ENCODE peak calls at places on chromosomes 12 and 14, in five cellular contexts. One of them, this sample, is unnamed.

GRCh38 chr12:67952787-67953186 is 36.5 kb upstream of the IFNG-AS1 start:
- DNase-seq in transverse colon: no peak
- DNase-seq in A549: no peak
- DNase-seq in tibial nerve: no peak
- DNase-seq in K562: no peak
- DNase-seq in this sample: no peak

GRCh38 chr12:32039341-32039740 is 67.3 kb upstream of the BICD1 start:
- DNase-seq in transverse colon: no peak
- DNase-seq in A549: no peak
- DNase-seq in tibial nerve: no peak
- DNase-seq in K562: peak
- DNase-seq in this sample: peak

GRCh38 chr12:58302487-58303011 is 361.2 kb downstream of the ATP23 start:
- DNase-seq in transverse colon: peak
- DNase-seq in A549: no peak
- DNase-seq in tibial nerve: no peak
- DNase-seq in K562: no peak
- DNase-seq in this sample: no peak

GRCh38 chr14:78170203-78170602 is at the start of gene NRXN3:
- DNase-seq in transverse colon: peak
- DNase-seq in A549: no peak
- DNase-seq in tibial nerve: no peak
- DNase-seq in K562: no peak
- DNase-seq in this sample: no peak

GRCh38 chr14:56461876-56462275 is 117.7 kb upstream of the TMEM260 start:
- DNase-seq in transverse colon: no peak
- DNase-seq in A549: no peak
- DNase-seq in tibial nerve: no peak
- DNase-seq in K562: no peak
- DNase-seq in this sample: no peak

GRCh38 chr14:104429291-104429861 is 150.2 kb upstream of the C14orf180 start:
- DNase-seq in transverse colon: no peak
- DNase-seq in A549: no peak
- DNase-seq in tibial nerve: no peak
- DNase-seq in K562: no peak
- DNase-seq in this sample: no peak

GRCh38 chr14:49405291-49405690 is 180.9 kb downstream of the RPS29 start:
- DNase-seq in transverse colon: no peak
- DNase-seq in A549: no peak
- DNase-seq in tibial nerve: no peak
- DNase-seq in K562: no peak
- DNase-seq in this sample: no peak

GRCh38 chr14:99626041-99626648 is 18.8 kb upstream of the HHIPL1 start:
- DNase-seq in transverse colon: no peak
- DNase-seq in A549: no peak
- DNase-seq in tibial nerve: no peak
- DNase-seq in K562: no peak
- DNase-seq in this sample: no peak

GRCh38 chr12:120439646-120440247 is 1.8 kb downstream of the COX6A1 start:
- DNase-seq in transverse colon: peak
- DNase-seq in A549: peak
- DNase-seq in tibial nerve: peak
- DNase-seq in K562: peak
- DNase-seq in this sample: peak

GRCh38 chr12:109291117-109291516 is 18.0 kb downstream of the FOXN4 start:
- DNase-seq in transverse colon: no peak
- DNase-seq in A549: no peak
- DNase-seq in tibial nerve: no peak
- DNase-seq in K562: no peak
- DNase-seq in this sample: no peak

GRCh38 chr14:98428483-98428994 is 843.5 kb downstream of the BCL11B start:
- DNase-seq in transverse colon: no peak
- DNase-seq in A549: no peak
- DNase-seq in tibial nerve: no peak
- DNase-seq in K562: no peak
- DNase-seq in this sample: no peak

GRCh38 chr12:53735-54095 is 12.9 kb upstream of the IQSEC3 start:
- DNase-seq in transverse colon: no peak
- DNase-seq in A549: no peak
- DNase-seq in tibial nerve: no peak
- DNase-seq in K562: peak
- DNase-seq in this sample: no peak

GRCh38 chr12:307406-307805 is 44.8 kb upstream of the SLC6A13 start:
- DNase-seq in transverse colon: no peak
- DNase-seq in A549: no peak
- DNase-seq in tibial nerve: no peak
- DNase-seq in K562: no peak
- DNase-seq in this sample: no peak

GRCh38 chr12:58204086-58204485 is 262.7 kb downstream of the ATP23 start:
- DNase-seq in transverse colon: no peak
- DNase-seq in A549: no peak
- DNase-seq in tibial nerve: no peak
- DNase-seq in K562: no peak
- DNase-seq in this sample: no peak

GRCh38 chr12:94074970-94075695 is 73.2 kb upstream of the PLXNC1 start:
- DNase-seq in transverse colon: peak
- DNase-seq in A549: peak
- DNase-seq in tibial nerve: peak
- DNase-seq in K562: peak
- DNase-seq in this sample: peak

GRCh38 chr12:14308516-14308915 is 57.0 kb upstream of the ATF7IP start:
- DNase-seq in transverse colon: no peak
- DNase-seq in A549: no peak
- DNase-seq in tibial nerve: no peak
- DNase-seq in K562: no peak
- DNase-seq in this sample: no peak

GRCh38 chr12:112988224-112988623 is 9.9 kb downstream of the OAS2 start:
- DNase-seq in transverse colon: no peak
- DNase-seq in A549: no peak
- DNase-seq in tibial nerve: no peak
- DNase-seq in K562: no peak
- DNase-seq in this sample: no peak

GRCh38 chr12:58757422-58757821 is 162.9 kb downstream of the LRIG3 start:
- DNase-seq in transverse colon: no peak
- DNase-seq in A549: no peak
- DNase-seq in tibial nerve: no peak
- DNase-seq in K562: no peak
- DNase-seq in this sample: no peak

GRCh38 chr14:77036484-77037337 is 8.2 kb upstream of the IRF2BPL start:
- DNase-seq in transverse colon: no peak
- DNase-seq in A549: no peak
- DNase-seq in tibial nerve: no peak
- DNase-seq in K562: no peak
- DNase-seq in this sample: no peak

GRCh38 chr12:2023365-2023764 is 19.1 kb upstream of the DCP1B start:
- DNase-seq in transverse colon: no peak
- DNase-seq in A549: no peak
- DNase-seq in tibial nerve: no peak
- DNase-seq in K562: no peak
- DNase-seq in this sample: no peak

GRCh38 chr12:128798543-128799341 is 25.0 kb downstream of the SLC15A4 start:
- DNase-seq in transverse colon: no peak
- DNase-seq in A549: no peak
- DNase-seq in tibial nerve: no peak
- DNase-seq in K562: no peak
- DNase-seq in this sample: no peak
- TF ChIP-seq CTCF in transverse colon: no peak
- TF ChIP-seq CTCF in A549: peak
- TF ChIP-seq CTCF in tibial nerve: no peak
- TF ChIP-seq CTCF in K562: no peak
- TF ChIP-seq CTCF in this sample: no peak

GRCh38 chr12:12684375-12685106 is 11.4 kb downstream of the GPR19 start:
- DNase-seq in transverse colon: no peak
- DNase-seq in A549: no peak
- DNase-seq in tibial nerve: peak
- DNase-seq in K562: no peak
- DNase-seq in this sample: no peak
- TF ChIP-seq EP300 in transverse colon: no peak
- TF ChIP-seq EP300 in A549: no peak
- TF ChIP-seq EP300 in tibial nerve: no peak
- TF ChIP-seq EP300 in K562: no peak
- TF ChIP-seq EP300 in this sample: no peak

DNA sequence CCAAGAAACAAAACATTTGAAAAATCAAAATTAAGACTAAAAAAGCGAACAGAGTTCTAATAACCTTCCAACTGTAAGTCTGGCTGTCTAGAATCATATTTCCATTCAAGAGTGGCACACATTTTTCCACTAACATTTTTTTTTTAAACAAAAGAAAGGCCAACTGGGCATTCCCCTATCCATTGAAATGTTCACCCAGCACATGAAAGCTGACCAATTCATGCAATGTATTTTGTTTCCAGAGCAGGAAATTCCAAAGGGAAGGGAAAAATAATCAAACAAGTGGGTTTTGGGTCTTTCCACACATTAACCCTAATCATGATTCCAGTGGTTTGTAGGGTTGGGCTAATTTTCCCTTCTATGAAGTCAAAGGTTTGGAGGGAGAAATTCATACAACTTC is 206.5 kb downstream of the CALM1 start:
- DNase-seq in transverse colon: no peak
- DNase-seq in A549: no peak
- DNase-seq in tibial nerve: no peak
- DNase-seq in K562: no peak
- DNase-seq in this sample: no peak
- TF ChIP-seq CTCF in transverse colon: no peak
- TF ChIP-seq CTCF in A549: no peak
- TF ChIP-seq CTCF in tibial nerve: no peak
- TF ChIP-seq CTCF in K562: no peak
- TF ChIP-seq CTCF in this sample: no peak

GRCh38 chr12:66491812-66492361 is 187.0 kb downstream of the GRIP1 start:
- DNase-seq in transverse colon: no peak
- DNase-seq in A549: no peak
- DNase-seq in tibial nerve: no peak
- DNase-seq in K562: no peak
- DNase-seq in this sample: no peak

GRCh38 chr12:66497000-66497897 is 181.6 kb downstream of the GRIP1 start:
- DNase-seq in transverse colon: no peak
- DNase-seq in A549: no peak
- DNase-seq in tibial nerve: no peak
- DNase-seq in K562: no peak
- DNase-seq in this sample: no peak

GRCh38 chr12:66496595-66496994 is 182.3 kb downstream of the GRIP1 start:
- DNase-seq in transverse colon: no peak
- DNase-seq in A549: no peak
- DNase-seq in tibial nerve: no peak
- DNase-seq in K562: no peak
- DNase-seq in this sample: no peak

GRCh38 chr12:66495709-66496108 is 183.2 kb downstream of the GRIP1 start:
- DNase-seq in transverse colon: no peak
- DNase-seq in A549: no peak
- DNase-seq in tibial nerve: no peak
- DNase-seq in K562: no peak
- DNase-seq in this sample: no peak

DNA sequence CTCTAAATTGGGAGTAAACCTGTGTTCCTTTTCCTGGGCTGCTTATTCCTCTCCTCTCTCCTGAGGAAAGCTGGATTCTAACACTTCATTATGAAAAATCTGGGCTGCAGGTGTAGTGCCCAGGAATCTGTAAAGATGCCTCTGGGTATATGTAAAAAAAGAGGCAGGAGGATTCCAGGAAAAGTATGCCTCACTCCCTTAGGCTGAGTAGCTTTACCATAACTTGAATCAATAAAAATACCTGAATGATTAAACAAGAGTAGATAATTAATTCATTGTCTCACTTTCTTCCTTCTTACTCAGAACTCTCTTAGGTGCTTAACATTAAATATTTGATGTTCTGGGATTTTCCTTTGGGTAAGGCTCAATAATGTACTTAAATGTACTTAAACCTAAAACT is 185.0 kb downstream of the GRIP1 start:
- DNase-seq in transverse colon: no peak
- DNase-seq in A549: no peak
- DNase-seq in tibial nerve: no peak
- DNase-seq in K562: no peak
- DNase-seq in this sample: no peak
- TF ChIP-seq EP300 in transverse colon: no peak
- TF ChIP-seq EP300 in A549: no peak
- TF ChIP-seq EP300 in tibial nerve: no peak
- TF ChIP-seq EP300 in K562: no peak
- TF ChIP-seq EP300 in this sample: no peak

GRCh38 chr12:74111688-74112360 is 425.8 kb upstream of the ATXN7L3B start:
- DNase-seq in transverse colon: no peak
- DNase-seq in A549: no peak
- DNase-seq in tibial nerve: no peak
- DNase-seq in K562: peak
- DNase-seq in this sample: no peak
- TF ChIP-seq CTCF in transverse colon: no peak
- TF ChIP-seq CTCF in A549: no peak
- TF ChIP-seq CTCF in tibial nerve: no peak
- TF ChIP-seq CTCF in K562: peak
- TF ChIP-seq CTCF in this sample: no peak

GRCh38 chr12:28550757-28551381 is 360.6 kb downstream of the CCDC91 start:
- DNase-seq in transverse colon: no peak
- DNase-seq in A549: peak
- DNase-seq in tibial nerve: no peak
- DNase-seq in K562: no peak
- DNase-seq in this sample: no peak
- TF ChIP-seq EP300 in transverse colon: no peak
- TF ChIP-seq EP300 in A549: no peak
- TF ChIP-seq EP300 in tibial nerve: no peak
- TF ChIP-seq EP300 in K562: no peak
- TF ChIP-seq EP300 in this sample: no peak

GRCh38 chr12:104669057-104669770 is 212.5 kb downstream of the CHST11 start:
- DNase-seq in transverse colon: peak
- DNase-seq in A549: no peak
- DNase-seq in tibial nerve: no peak
- DNase-seq in K562: peak
- DNase-seq in this sample: peak
- TF ChIP-seq CTCF in transverse colon: no peak
- TF ChIP-seq CTCF in A549: no peak
- TF ChIP-seq CTCF in tibial nerve: no peak
- TF ChIP-seq CTCF in K562: peak
- TF ChIP-seq CTCF in this sample: no peak